ENCODE peak calls at places on chromosome 20, in five cellular contexts. M is LoVo, U is fibroblast of lung, K is head of caudate nucleus, C is HEK293T. Y is an unnamed sample.

GRCh38 chr20:45902199-45902701 is 9.7 kb downstream of the PLTP start:
- DNase-seq in M (no peak), U (no peak), K (no peak), C (no peak), Y (no peak)

GRCh38 chr20:9609892-9610502 is 95.6 kb downstream of the LAMP5 start:
- DNase-seq in M (peak; percentile 53), U (peak; percentile 47), K (peak; percentile 80), C (peak; percentile 42), Y (peak; percentile 49)

GRCh38 chr20:41871063-41871462 is 252.9 kb upstream of the CHD6 start:
- DNase-seq in M (no peak), U (no peak), K (no peak), C (no peak), Y (no peak)

GRCh38 chr20:17226410-17227198 is at the start of gene PCSK2:
- DNase-seq in M (no peak), U (peak; percentile 55), K (peak; percentile 75), C (peak; percentile 71), Y (no peak)

GRCh38 chr20:3000852-3001523 is 42.4 kb upstream of the GNRH2 start:
- DNase-seq in M (peak; percentile 9), U (peak; percentile 53), K (no peak), C (peak; percentile 61), Y (no peak)

GRCh38 chr20:3846740-3847418 is at the start of gene MAVS:
- DNase-seq in M (peak; percentile 92), U (peak; percentile 77), K (peak; percentile 90), C (peak; percentile 91), Y (peak; percentile 91)

GRCh38 chr20:59616306-59616705 is 12.0 kb downstream of the PHACTR3 start:
- DNase-seq in M (no peak), U (no peak), K (peak; percentile 7), C (no peak), Y (no peak)

GRCh38 chr20:24648919-24649318 is 179.5 kb downstream of the SYNDIG1 start:
- DNase-seq in M (no peak), U (no peak), K (no peak), C (no peak), Y (no peak)

GRCh38 chr20:51807864-51808263 is 5.5 kb upstream of the SALL4 start:
- DNase-seq in M (no peak), U (peak; percentile 79), K (no peak), C (no peak), Y (no peak)

GRCh38 chr20:19603390-19603753 is 154.7 kb upstream of the RIN2 start:
- DNase-seq in M (no peak), U (no peak), K (no peak), C (no peak), Y (no peak)

GRCh38 chr20:3911956-3912355 is 22.8 kb downstream of the PANK2 start:
- DNase-seq in M (no peak), U (no peak), K (peak; percentile 56), C (no peak), Y (peak; percentile 63)

GRCh38 chr20:18611492-18611891 is 23.6 kb downstream of the DTD1 start:
- DNase-seq in M (no peak), U (no peak), K (no peak), C (peak; percentile 39), Y (no peak)

GRCh38 chr20:57790176-57790575 is 80.4 kb upstream of the PMEPA1 start:
- DNase-seq in M (no peak), U (no peak), K (no peak), C (no peak), Y (no peak)

GRCh38 chr20:1456300-1456699 is 10.3 kb downstream of the NSFL1C start:
- DNase-seq in M (no peak), U (peak; percentile 88), K (no peak), C (no peak), Y (no peak)

GRCh38 chr20:11098888-11099287 is 425.1 kb upstream of the JAG1 start:
- DNase-seq in M (no peak), U (no peak), K (no peak), C (no peak), Y (peak; percentile 27)

GRCh38 chr20:6014017-6014416 is 39.8 kb downstream of the LRRN4 start:
- DNase-seq in M (no peak), U (no peak), K (no peak), C (no peak), Y (no peak)

GRCh38 chr20:16785221-16785620 is 37.1 kb downstream of the OTOR start:
- DNase-seq in M (no peak), U (peak; percentile 20), K (no peak), C (no peak), Y (no peak)

GRCh38 chr20:48403362-48403761 is 424.4 kb downstream of the PREX1 start:
- DNase-seq in M (no peak), U (no peak), K (no peak), C (no peak), Y (no peak)

GRCh38 chr20:32509639-32510066 is 75.5 kb downstream of the NOL4L start:
- DNase-seq in M (no peak), U (no peak), K (no peak), C (no peak), Y (no peak)

GRCh38 chr20:47676219-47676721 is 109.0 kb downstream of the SULF2 start:
- DNase-seq in M (no peak), U (no peak), K (no peak), C (no peak), Y (no peak)